ENCODE peak calls at places on chromosomes 6 and 20, in four cellular contexts. P is body of pancreas; L is CD8-positive, alpha-beta T cell; G is psoas muscle. I is an unnamed sample.

GRCh38 chr6:106870069-106870468 is 104.5 kb downstream of the CD24 start:
- DNase-seq in G (no peak), L (no peak), P (no peak), I (no peak)

GRCh38 chr20:47885909-47886453 is 100.7 kb upstream of the SULF2 start:
- DNase-seq in G (no peak), L (no peak), P (no peak), I (no peak)

GRCh38 chr20:50861012-50861411 is 66.2 kb downstream of the BCAS4 start:
- DNase-seq in G (no peak), P (no peak), L (no peak), I (no peak)

GRCh38 chr6:89368107-89368506 is 15.6 kb upstream of the UBE2J1 start:
- DNase-seq in G (peak), P (peak), L (peak), I (peak)

GRCh38 chr20:1005452-1006027 is 3.4 kb upstream of the RSPO4 start:
- DNase-seq in P (peak), L (no peak), G (no peak), I (no peak)

GRCh38 chr20:45995213-45996097 is 13.3 kb upstream of the MMP9 start:
- DNase-seq in G (no peak), P (no peak), L (no peak), I (peak)

GRCh38 chr6:43181942-43182860 is at the start of gene CUL9:
- DNase-seq in L (peak), P (peak), G (peak), I (peak)

GRCh38 chr6:54267798-54268197 is 40.4 kb upstream of the TINAG start:
- DNase-seq in P (peak), G (no peak), L (no peak), I (no peak)

GRCh38 chr20:44861547-44862006 is 23.9 kb upstream of the YWHAB start:
- DNase-seq in G (peak), L (no peak), P (peak), I (no peak)

GRCh38 chr6:144659735-144660246 is 374.7 kb downstream of the UTRN start:
- DNase-seq in L (no peak), P (no peak), G (no peak), I (no peak)

DNA sequence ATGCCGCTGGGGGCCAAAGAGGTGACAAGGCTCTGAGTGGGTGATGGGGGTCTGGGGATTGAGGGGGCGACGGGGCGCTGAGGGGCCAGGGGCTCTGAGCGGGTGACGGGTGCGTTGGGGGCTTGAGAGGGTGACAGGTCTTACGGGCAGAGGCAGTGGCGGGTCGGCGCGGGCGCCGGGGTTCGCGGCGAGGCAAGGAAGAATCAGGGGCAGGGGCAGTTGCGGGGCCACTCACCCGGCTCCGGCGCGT is 146 bp downstream of the ZNFX1 start:
- DNase-seq in G (no peak), L (no peak), P (no peak), I (no peak)
- H3K27ac ChIP-seq in G (peak), L (peak), P (peak), I (peak)

GRCh38 chr6:33960345-33961313 is 156.8 kb upstream of the MLN start:
- DNase-seq in L (no peak), P (no peak), G (no peak), I (no peak)

GRCh38 chr6:33959661-33960344 is 156.0 kb upstream of the MLN start:
- DNase-seq in G (no peak), L (no peak), P (no peak), I (no peak)

GRCh38 chr6:33957391-33958207 is 153.8 kb upstream of the MLN start:
- DNase-seq in P (no peak), G (no peak), L (no peak), I (no peak)

GRCh38 chr6:33958208-33958862 is 154.5 kb upstream of the MLN start:
- DNase-seq in L (no peak), G (no peak), P (no peak), I (no peak)

GRCh38 chr6:33958863-33959651 is 155.3 kb upstream of the MLN start:
- DNase-seq in G (no peak), P (no peak), L (no peak), I (no peak)
- H3K4me3 ChIP-seq in G (no peak), P (no peak), L (no peak), I (no peak)

GRCh38 chr6:34589633-34590139 is 33.6 kb upstream of the SPDEF start:
- DNase-seq in L (no peak), G (no peak), P (no peak), I (no peak)
- TF ChIP-seq CTCF in L (no peak), G (no peak), P (no peak), I (no peak)

DNA sequence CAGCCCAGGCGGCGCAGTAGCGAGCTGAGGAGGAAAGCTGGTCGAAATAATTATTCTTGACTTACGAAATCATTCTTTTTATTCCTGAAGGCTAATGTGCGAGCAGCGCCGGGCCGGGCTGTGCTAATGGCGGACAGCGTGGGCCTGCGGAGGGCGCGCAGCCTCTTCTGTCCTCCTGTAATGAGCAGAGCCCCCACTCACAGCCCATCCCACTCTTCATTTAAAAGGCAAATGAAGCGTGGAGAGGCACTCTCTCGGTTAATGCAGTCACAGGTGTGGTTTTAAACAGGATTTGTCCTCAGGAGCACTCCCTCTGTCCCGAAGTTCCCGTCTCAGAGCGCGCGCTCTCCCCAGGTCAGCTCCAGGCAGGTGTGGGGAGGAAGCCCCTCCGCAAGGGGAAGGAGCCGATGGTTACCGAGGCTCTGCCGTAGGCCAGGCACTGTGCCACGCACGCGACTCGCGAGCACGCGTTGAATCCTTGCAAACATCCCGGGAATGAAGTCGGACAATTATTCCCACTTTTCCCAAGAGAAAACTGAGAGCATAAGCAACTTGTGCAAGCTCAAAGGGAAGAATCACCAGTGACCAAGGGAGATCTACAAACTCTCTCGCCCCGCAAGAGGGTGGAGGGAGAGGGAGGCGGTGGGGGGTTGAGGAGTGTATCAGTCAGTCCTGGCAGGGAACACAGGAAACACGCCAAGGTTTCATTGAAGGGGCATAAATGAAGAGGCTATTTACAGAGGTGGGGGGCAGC is 35.5 kb upstream of the ZFAND3 start:
- DNase-seq in L (no peak), G (peak), P (peak), I (peak)
- H3K27ac ChIP-seq in L (no peak), G (no peak), P (no peak), I (no peak)

GRCh38 chr6:160931378-160932343 is 59.9 kb upstream of the MAP3K4 start:
- DNase-seq in L (no peak), P (no peak), G (no peak), I (no peak)
- H3K4me3 ChIP-seq in L (no peak), P (peak), G (peak), I (peak)

GRCh38 chr6:157240960-157241311 is 82.4 kb downstream of the TMEM242 start:
- DNase-seq in P (no peak), L (no peak), G (no peak), I (no peak)
- TF ChIP-seq CTCF in P (no peak), L (no peak), G (no peak), I (no peak)

DNA sequence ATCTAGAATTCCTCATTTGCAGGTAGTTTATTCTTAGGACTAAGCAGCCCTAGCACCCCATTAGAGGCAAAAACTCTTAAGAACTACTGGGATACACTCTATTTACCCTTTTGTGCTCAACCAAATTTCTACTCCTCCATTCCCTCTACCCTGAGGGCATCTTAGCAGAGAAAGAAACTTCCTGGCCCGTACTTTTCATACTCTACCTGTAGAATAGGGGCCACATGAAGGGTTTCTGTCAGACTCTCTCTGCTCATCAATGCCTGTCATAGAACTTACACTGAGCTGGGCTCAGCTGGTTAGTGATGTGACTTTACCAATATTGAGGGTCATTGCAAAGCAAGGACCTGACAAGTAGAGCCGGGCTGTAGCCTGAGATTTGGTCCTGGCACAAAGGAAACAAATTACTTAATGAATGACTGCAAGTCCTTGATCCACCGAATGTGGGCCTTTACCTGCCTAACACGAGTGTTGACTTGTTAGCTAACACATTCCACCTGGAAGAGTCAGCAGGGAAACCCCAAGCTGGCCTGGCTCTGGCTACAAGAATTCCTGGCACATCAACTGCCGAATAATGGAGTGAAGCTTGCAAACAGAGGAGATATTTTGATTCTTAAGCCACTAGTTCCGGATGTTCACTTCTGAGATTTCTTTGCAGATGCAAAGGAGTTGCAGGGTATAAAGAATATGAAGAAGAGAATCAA is 280.5 kb upstream of the JAG1 start:
- DNase-seq in L (no peak), G (no peak), P (peak), I (no peak)
- H3K27ac ChIP-seq in L (no peak), G (no peak), P (peak), I (no peak)

I was measured in lower lobe of right lung.